ENCODE peak calls at places on chromosomes 1 and 21, in eight cellular contexts. One of them, this sample, is unnamed.

GRCh38 chr1:16163882-16164820 is 8.3 kb upstream of the EPHA2 start:
- DNase-seq in stomach: no peak
- DNase-seq in OCI-LY7: no peak
- DNase-seq in colonic mucosa: no peak
- DNase-seq in psoas muscle: no peak
- DNase-seq in cardiac muscle cell: peak; percentile 90
- DNase-seq in brain microvascular endothelial cell: peak; percentile 98
- DNase-seq in fibroblast of lung: peak; percentile 98
- DNase-seq in this sample: no peak

GRCh38 chr1:108708726-108709660 is 3.7 kb upstream of the FNDC7 start:
- DNase-seq in OCI-LY7: peak; percentile 38
- DNase-seq in stomach: no peak
- DNase-seq in colonic mucosa: peak; percentile 41
- DNase-seq in cardiac muscle cell: peak; percentile 59
- DNase-seq in psoas muscle: no peak
- DNase-seq in fibroblast of lung: no peak
- DNase-seq in brain microvascular endothelial cell: no peak
- DNase-seq in this sample: no peak

GRCh38 chr1:174990382-174990999 is 9.3 kb upstream of the CACYBP start:
- DNase-seq in cardiac muscle cell: peak; percentile 43
- DNase-seq in brain microvascular endothelial cell: no peak
- DNase-seq in OCI-LY7: peak; percentile 56
- DNase-seq in fibroblast of lung: peak; percentile 76
- DNase-seq in stomach: no peak
- DNase-seq in colonic mucosa: peak; percentile 42
- DNase-seq in psoas muscle: no peak
- DNase-seq in this sample: no peak

GRCh38 chr1:11657654-11658053 is 3.0 kb downstream of the FBXO44 start:
- DNase-seq in psoas muscle: no peak
- DNase-seq in colonic mucosa: no peak
- DNase-seq in cardiac muscle cell: no peak
- DNase-seq in fibroblast of lung: no peak
- DNase-seq in brain microvascular endothelial cell: no peak
- DNase-seq in stomach: no peak
- DNase-seq in OCI-LY7: no peak
- DNase-seq in this sample: no peak

GRCh38 chr1:14778882-14779594 is 180.6 kb downstream of the KAZN start:
- DNase-seq in brain microvascular endothelial cell: peak; percentile 12
- DNase-seq in fibroblast of lung: peak; percentile 31
- DNase-seq in cardiac muscle cell: peak; percentile 34
- DNase-seq in colonic mucosa: peak; percentile 48
- DNase-seq in psoas muscle: no peak
- DNase-seq in stomach: peak; percentile 64
- DNase-seq in OCI-LY7: peak; percentile 64
- DNase-seq in this sample: no peak

GRCh38 chr1:101175886-101176285 is 60.9 kb upstream of the S1PR1 start:
- DNase-seq in cardiac muscle cell: no peak
- DNase-seq in psoas muscle: no peak
- DNase-seq in brain microvascular endothelial cell: no peak
- DNase-seq in OCI-LY7: no peak
- DNase-seq in fibroblast of lung: no peak
- DNase-seq in colonic mucosa: no peak
- DNase-seq in stomach: no peak
- DNase-seq in this sample: no peak

GRCh38 chr21:42665026-42665425 is 11.6 kb downstream of the PDE9A start:
- DNase-seq in colonic mucosa: no peak
- DNase-seq in fibroblast of lung: no peak
- DNase-seq in psoas muscle: no peak
- DNase-seq in stomach: no peak
- DNase-seq in brain microvascular endothelial cell: no peak
- DNase-seq in cardiac muscle cell: peak; percentile 31
- DNase-seq in OCI-LY7: no peak
- DNase-seq in this sample: no peak

GRCh38 chr1:204612326-204612725 is 73.2 kb downstream of the LRRN2 start:
- DNase-seq in brain microvascular endothelial cell: no peak
- DNase-seq in cardiac muscle cell: no peak
- DNase-seq in stomach: no peak
- DNase-seq in psoas muscle: no peak
- DNase-seq in OCI-LY7: no peak
- DNase-seq in colonic mucosa: no peak
- DNase-seq in fibroblast of lung: no peak
- DNase-seq in this sample: no peak

GRCh38 chr21:30839304-30839703 is 9.7 kb upstream of the KRTAP7-1 start:
- DNase-seq in fibroblast of lung: no peak
- DNase-seq in OCI-LY7: peak; percentile 7
- DNase-seq in cardiac muscle cell: peak; percentile 1
- DNase-seq in psoas muscle: no peak
- DNase-seq in colonic mucosa: peak; percentile 18
- DNase-seq in stomach: no peak
- DNase-seq in brain microvascular endothelial cell: peak; percentile 4
- DNase-seq in this sample: no peak

GRCh38 chr1:2050482-2050792 is 226 bp downstream of the PRKCZ start:
- DNase-seq in psoas muscle: no peak
- DNase-seq in brain microvascular endothelial cell: no peak
- DNase-seq in colonic mucosa: no peak
- DNase-seq in cardiac muscle cell: no peak
- DNase-seq in fibroblast of lung: no peak
- DNase-seq in stomach: no peak
- DNase-seq in OCI-LY7: no peak
- DNase-seq in this sample: no peak

GRCh38 chr1:2049517-2050481 is at the start of gene PRKCZ:
- DNase-seq in stomach: peak; percentile 97
- DNase-seq in OCI-LY7: peak; percentile 94
- DNase-seq in psoas muscle: peak; percentile 76
- DNase-seq in fibroblast of lung: no peak
- DNase-seq in cardiac muscle cell: peak; percentile 21
- DNase-seq in brain microvascular endothelial cell: no peak
- DNase-seq in colonic mucosa: peak; percentile 94
- DNase-seq in this sample: no peak

GRCh38 chr1:2047749-2048729 is 2.2 kb upstream of the PRKCZ start:
- DNase-seq in cardiac muscle cell: no peak
- DNase-seq in brain microvascular endothelial cell: no peak
- DNase-seq in OCI-LY7: no peak
- DNase-seq in psoas muscle: no peak
- DNase-seq in stomach: peak; percentile 34
- DNase-seq in fibroblast of lung: no peak
- DNase-seq in colonic mucosa: peak; percentile 82
- DNase-seq in this sample: no peak

GRCh38 chr1:2050793-2051682 is 827 bp downstream of the PRKCZ start:
- DNase-seq in cardiac muscle cell: no peak
- DNase-seq in psoas muscle: no peak
- DNase-seq in brain microvascular endothelial cell: no peak
- DNase-seq in fibroblast of lung: no peak
- DNase-seq in stomach: peak; percentile 33
- DNase-seq in OCI-LY7: no peak
- DNase-seq in colonic mucosa: no peak
- DNase-seq in this sample: no peak

DNA sequence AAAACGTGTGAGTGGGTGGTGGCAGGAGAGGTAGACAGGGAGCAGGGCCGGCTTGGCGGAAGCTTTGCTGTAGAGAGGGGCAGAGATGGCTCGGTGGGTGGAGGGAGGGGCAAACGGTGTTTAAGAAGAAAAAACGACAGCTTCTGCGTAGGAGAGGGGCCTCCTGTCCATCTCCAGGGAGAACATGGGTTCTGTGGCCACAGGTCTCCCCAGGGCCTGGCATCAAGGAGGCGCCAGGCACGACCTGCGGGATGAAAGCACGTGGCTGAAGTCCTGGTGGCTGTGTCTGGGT is 1.0 kb upstream of the PRKCZ start:
- DNase-seq in brain microvascular endothelial cell: no peak
- DNase-seq in psoas muscle: no peak
- DNase-seq in stomach: no peak
- DNase-seq in fibroblast of lung: no peak
- DNase-seq in colonic mucosa: no peak
- DNase-seq in OCI-LY7: no peak
- DNase-seq in cardiac muscle cell: no peak
- DNase-seq in this sample: no peak
- H3K4me3 ChIP-seq in brain microvascular endothelial cell: no peak overlapping the region
- H3K4me3 ChIP-seq in psoas muscle: no peak overlapping the region
- H3K4me3 ChIP-seq in stomach: no peak overlapping the region
- H3K4me3 ChIP-seq in fibroblast of lung: no peak overlapping the region
- H3K4me3 ChIP-seq in colonic mucosa: no peak overlapping the region
- H3K4me3 ChIP-seq in OCI-LY7: peak overlapping the region; percentile 73
- H3K4me3 ChIP-seq in cardiac muscle cell: no peak overlapping the region
- H3K4me3 ChIP-seq in this sample: peak overlapping the region; percentile 72

GRCh38 chr1:116654351-116654750 is 13.2 kb downstream of the IGSF3 start:
- DNase-seq in stomach: no peak
- DNase-seq in OCI-LY7: no peak
- DNase-seq in brain microvascular endothelial cell: no peak
- DNase-seq in psoas muscle: no peak
- DNase-seq in colonic mucosa: no peak
- DNase-seq in cardiac muscle cell: no peak
- DNase-seq in fibroblast of lung: no peak
- DNase-seq in this sample: no peak
- TF ChIP-seq CTCF in stomach: no peak
- TF ChIP-seq CTCF in OCI-LY7: no peak
- TF ChIP-seq CTCF in brain microvascular endothelial cell: no peak
- TF ChIP-seq CTCF in psoas muscle: no peak
- TF ChIP-seq CTCF in colonic mucosa: no peak
- TF ChIP-seq CTCF in cardiac muscle cell: no peak
- TF ChIP-seq CTCF in fibroblast of lung: no peak
- TF ChIP-seq CTCF in this sample: no peak

GRCh38 chr1:179828554-179829110 is 49.0 kb downstream of the TOR1AIP2 start:
- DNase-seq in stomach: no peak
- DNase-seq in fibroblast of lung: no peak
- DNase-seq in brain microvascular endothelial cell: no peak
- DNase-seq in colonic mucosa: no peak
- DNase-seq in psoas muscle: no peak
- DNase-seq in cardiac muscle cell: no peak
- DNase-seq in OCI-LY7: no peak
- DNase-seq in this sample: no peak

GRCh38 chr1:179831225-179831624 is 46.4 kb downstream of the TOR1AIP2 start:
- DNase-seq in brain microvascular endothelial cell: no peak
- DNase-seq in cardiac muscle cell: no peak
- DNase-seq in stomach: no peak
- DNase-seq in fibroblast of lung: no peak
- DNase-seq in OCI-LY7: no peak
- DNase-seq in psoas muscle: no peak
- DNase-seq in colonic mucosa: no peak
- DNase-seq in this sample: no peak

GRCh38 chr1:179826626-179827280 is 50.9 kb downstream of the TOR1AIP2 start:
- DNase-seq in OCI-LY7: no peak
- DNase-seq in psoas muscle: no peak
- DNase-seq in cardiac muscle cell: no peak
- DNase-seq in colonic mucosa: no peak
- DNase-seq in fibroblast of lung: no peak
- DNase-seq in stomach: no peak
- DNase-seq in brain microvascular endothelial cell: no peak
- DNase-seq in this sample: no peak

GRCh38 chr1:179831852-179832699 is 45.5 kb downstream of the TOR1AIP2 start:
- DNase-seq in fibroblast of lung: no peak
- DNase-seq in stomach: no peak
- DNase-seq in cardiac muscle cell: no peak
- DNase-seq in colonic mucosa: no peak
- DNase-seq in psoas muscle: no peak
- DNase-seq in OCI-LY7: no peak
- DNase-seq in brain microvascular endothelial cell: no peak
- DNase-seq in this sample: no peak
- H3K27ac ChIP-seq in fibroblast of lung: no peak overlapping the region
- H3K27ac ChIP-seq in stomach: no peak overlapping the region
- H3K27ac ChIP-seq in cardiac muscle cell: no peak overlapping the region
- H3K27ac ChIP-seq in colonic mucosa: no peak overlapping the region
- H3K27ac ChIP-seq in psoas muscle: no peak overlapping the region
- H3K27ac ChIP-seq in OCI-LY7: no peak overlapping the region
- H3K27ac ChIP-seq in brain microvascular endothelial cell: no peak overlapping the region
- H3K27ac ChIP-seq in this sample: no peak overlapping the region

GRCh38 chr21:45438391-45439145 is 33.6 kb downstream of the COL18A1 start:
- DNase-seq in OCI-LY7: no peak
- DNase-seq in fibroblast of lung: no peak
- DNase-seq in cardiac muscle cell: no peak
- DNase-seq in stomach: no peak
- DNase-seq in psoas muscle: peak; percentile 55
- DNase-seq in colonic mucosa: no peak
- DNase-seq in brain microvascular endothelial cell: peak; percentile 25
- DNase-seq in this sample: no peak
- H3K4me3 ChIP-seq in OCI-LY7: no peak overlapping the region
- H3K4me3 ChIP-seq in fibroblast of lung: no peak overlapping the region
- H3K4me3 ChIP-seq in cardiac muscle cell: no peak overlapping the region
- H3K4me3 ChIP-seq in stomach: peak overlapping the region; percentile 38
- H3K4me3 ChIP-seq in psoas muscle: peak overlapping the region; percentile 60
- H3K4me3 ChIP-seq in colonic mucosa: peak overlapping the region; percentile 30
- H3K4me3 ChIP-seq in brain microvascular endothelial cell: no peak overlapping the region
- H3K4me3 ChIP-seq in this sample: peak overlapping the region; percentile 57

GRCh38 chr1:53182111-53182593 is 14.5 kb upstream of the CPT2 start:
- DNase-seq in brain microvascular endothelial cell: peak; percentile 79
- DNase-seq in colonic mucosa: peak; percentile 92
- DNase-seq in OCI-LY7: peak; percentile 82
- DNase-seq in psoas muscle: peak; percentile 88
- DNase-seq in stomach: peak; percentile 90
- DNase-seq in cardiac muscle cell: peak; percentile 90
- DNase-seq in fibroblast of lung: peak; percentile 80
- DNase-seq in this sample: no peak
- TF ChIP-seq CTCF in brain microvascular endothelial cell: peak; percentile 81
- TF ChIP-seq CTCF in colonic mucosa: peak; percentile 97
- TF ChIP-seq CTCF in OCI-LY7: peak; percentile 97
- TF ChIP-seq CTCF in psoas muscle: peak; percentile 88
- TF ChIP-seq CTCF in stomach: peak; percentile 83
- TF ChIP-seq CTCF in cardiac muscle cell: peak; percentile 73
- TF ChIP-seq CTCF in fibroblast of lung: peak; percentile 64
- TF ChIP-seq CTCF in this sample: peak; percentile 72

GRCh38 chr1:35646043-35646442 is 4.7 kb upstream of the PSMB2 start:
- DNase-seq in brain microvascular endothelial cell: no peak
- DNase-seq in stomach: no peak
- DNase-seq in fibroblast of lung: no peak
- DNase-seq in colonic mucosa: no peak
- DNase-seq in cardiac muscle cell: no peak
- DNase-seq in psoas muscle: no peak
- DNase-seq in OCI-LY7: no peak
- DNase-seq in this sample: no peak
- H3K27ac ChIP-seq in brain microvascular endothelial cell: no peak overlapping the region
- H3K27ac ChIP-seq in stomach: no peak overlapping the region
- H3K27ac ChIP-seq in fibroblast of lung: no peak overlapping the region
- H3K27ac ChIP-seq in colonic mucosa: no peak overlapping the region
- H3K27ac ChIP-seq in cardiac muscle cell: no peak overlapping the region
- H3K27ac ChIP-seq in psoas muscle: no peak overlapping the region
- H3K27ac ChIP-seq in OCI-LY7: no peak overlapping the region
- H3K27ac ChIP-seq in this sample: no peak overlapping the region

GRCh38 chr1:171179323-171180227 is 5.5 kb upstream of the FMO2 start:
- DNase-seq in OCI-LY7: no peak
- DNase-seq in stomach: no peak
- DNase-seq in cardiac muscle cell: no peak
- DNase-seq in psoas muscle: no peak
- DNase-seq in brain microvascular endothelial cell: no peak
- DNase-seq in fibroblast of lung: no peak
- DNase-seq in colonic mucosa: no peak
- DNase-seq in this sample: no peak
- H3K4me3 ChIP-seq in OCI-LY7: no peak overlapping the region
- H3K4me3 ChIP-seq in stomach: no peak overlapping the region
- H3K4me3 ChIP-seq in cardiac muscle cell: no peak overlapping the region
- H3K4me3 ChIP-seq in psoas muscle: no peak overlapping the region
- H3K4me3 ChIP-seq in brain microvascular endothelial cell: no peak overlapping the region
- H3K4me3 ChIP-seq in fibroblast of lung: no peak overlapping the region
- H3K4me3 ChIP-seq in colonic mucosa: no peak overlapping the region
- H3K4me3 ChIP-seq in this sample: no peak overlapping the region

GRCh38 chr1:183834568-183834967 is 29.6 kb downstream of the RGL1 start:
- DNase-seq in brain microvascular endothelial cell: no peak
- DNase-seq in stomach: no peak
- DNase-seq in fibroblast of lung: no peak
- DNase-seq in psoas muscle: peak; percentile 48
- DNase-seq in OCI-LY7: no peak
- DNase-seq in colonic mucosa: no peak
- DNase-seq in cardiac muscle cell: peak; percentile 59
- DNase-seq in this sample: no peak
- TF ChIP-seq CTCF in brain microvascular endothelial cell: no peak
- TF ChIP-seq CTCF in stomach: no peak
- TF ChIP-seq CTCF in fibroblast of lung: no peak
- TF ChIP-seq CTCF in psoas muscle: no peak
- TF ChIP-seq CTCF in OCI-LY7: no peak
- TF ChIP-seq CTCF in colonic mucosa: no peak
- TF ChIP-seq CTCF in cardiac muscle cell: no peak
- TF ChIP-seq CTCF in this sample: no peak

This sample was measured in coronary artery.